ENCODE peak calls at places on chromosomes 4 and X, in six cellular contexts. One of them, this sample, is unnamed.

GRCh38 chr4:78581626-78582025 is 30.1 kb downstream of the ANXA3 start:
- DNase-seq in neural crest cell: no peak
- DNase-seq in heart right ventricle: no peak
- DNase-seq in fibroblast of the aortic adventitia: no peak
- DNase-seq in HFFc6: no peak
- DNase-seq in AG04449: no peak
- DNase-seq in this sample: no peak

GRCh38 chrX:8913665-8914409 is 112.7 kb upstream of the FAM9A start:
- DNase-seq in AG04449: peak; percentile 1
- DNase-seq in HFFc6: peak; percentile 1
- DNase-seq in heart right ventricle: peak; percentile 10
- DNase-seq in neural crest cell: no peak
- DNase-seq in fibroblast of the aortic adventitia: peak; percentile 66
- DNase-seq in this sample: no peak

GRCh38 chr4:157048248-157048647 is 27.7 kb upstream of the GLRB start:
- DNase-seq in fibroblast of the aortic adventitia: peak; percentile 96
- DNase-seq in HFFc6: peak; percentile 41
- DNase-seq in heart right ventricle: no peak
- DNase-seq in neural crest cell: no peak
- DNase-seq in AG04449: peak; percentile 51
- DNase-seq in this sample: peak; percentile 80

GRCh38 chr4:82691431-82691830 is 107.2 kb downstream of the SCD5 start:
- DNase-seq in fibroblast of the aortic adventitia: no peak
- DNase-seq in HFFc6: no peak
- DNase-seq in AG04449: no peak
- DNase-seq in heart right ventricle: no peak
- DNase-seq in neural crest cell: no peak
- DNase-seq in this sample: no peak

GRCh38 chr4:38804654-38805295 is at the start of gene TLR1:
- DNase-seq in HFFc6: peak; percentile 42
- DNase-seq in neural crest cell: no peak
- DNase-seq in fibroblast of the aortic adventitia: peak; percentile 84
- DNase-seq in heart right ventricle: no peak
- DNase-seq in AG04449: peak; percentile 40
- DNase-seq in this sample: peak; percentile 65

GRCh38 chr4:110165382-110166285 is 32.8 kb downstream of the ELOVL6 start:
- DNase-seq in fibroblast of the aortic adventitia: peak; percentile 59
- DNase-seq in heart right ventricle: no peak
- DNase-seq in AG04449: no peak
- DNase-seq in neural crest cell: no peak
- DNase-seq in HFFc6: peak; percentile 77
- DNase-seq in this sample: peak; percentile 78

GRCh38 chr4:168483786-168484185 is 3.5 kb upstream of the DDX60L start:
- DNase-seq in fibroblast of the aortic adventitia: peak; percentile 79
- DNase-seq in AG04449: no peak
- DNase-seq in HFFc6: peak; percentile 87
- DNase-seq in neural crest cell: no peak
- DNase-seq in heart right ventricle: no peak
- DNase-seq in this sample: peak; percentile 59

GRCh38 chr4:165834116-165834515 is 38.9 kb upstream of the TLL1 start:
- DNase-seq in neural crest cell: no peak
- DNase-seq in fibroblast of the aortic adventitia: no peak
- DNase-seq in AG04449: no peak
- DNase-seq in heart right ventricle: no peak
- DNase-seq in HFFc6: no peak
- DNase-seq in this sample: no peak

GRCh38 chr4:41203169-41203568 is 11.2 kb downstream of the APBB2 start:
- DNase-seq in heart right ventricle: no peak
- DNase-seq in fibroblast of the aortic adventitia: peak; percentile 65
- DNase-seq in neural crest cell: no peak
- DNase-seq in AG04449: no peak
- DNase-seq in HFFc6: peak; percentile 40
- DNase-seq in this sample: no peak

GRCh38 chr4:37685211-37685725 is 908 bp downstream of the RELL1 start:
- DNase-seq in fibroblast of the aortic adventitia: peak; percentile 67
- DNase-seq in heart right ventricle: no peak
- DNase-seq in AG04449: no peak
- DNase-seq in neural crest cell: no peak
- DNase-seq in HFFc6: peak; percentile 40
- DNase-seq in this sample: peak; percentile 78

GRCh38 chr4:77917075-77917474 is 54.4 kb downstream of the MRPL1 start:
- DNase-seq in heart right ventricle: no peak
- DNase-seq in HFFc6: no peak
- DNase-seq in AG04449: no peak
- DNase-seq in fibroblast of the aortic adventitia: no peak
- DNase-seq in neural crest cell: no peak
- DNase-seq in this sample: no peak

GRCh38 chr4:141124224-141124623 is 9.0 kb downstream of the RNF150 start:
- DNase-seq in fibroblast of the aortic adventitia: no peak
- DNase-seq in heart right ventricle: no peak
- DNase-seq in HFFc6: no peak
- DNase-seq in neural crest cell: no peak
- DNase-seq in AG04449: no peak
- DNase-seq in this sample: no peak

GRCh38 chrX:96140796-96141195 is 543.8 kb upstream of the DIAPH2 start:
- DNase-seq in HFFc6: no peak
- DNase-seq in fibroblast of the aortic adventitia: peak; percentile 0
- DNase-seq in neural crest cell: no peak
- DNase-seq in heart right ventricle: no peak
- DNase-seq in AG04449: no peak
- DNase-seq in this sample: no peak

GRCh38 chrX:134727363-134727762 is 69.1 kb upstream of the PLAC1 start:
- DNase-seq in HFFc6: no peak
- DNase-seq in fibroblast of the aortic adventitia: no peak
- DNase-seq in AG04449: no peak
- DNase-seq in heart right ventricle: no peak
- DNase-seq in neural crest cell: no peak
- DNase-seq in this sample: peak; percentile 35

GRCh38 chr4:43316813-43317212 is 424.3 kb downstream of the GRXCR1 start:
- DNase-seq in neural crest cell: no peak
- DNase-seq in AG04449: no peak
- DNase-seq in HFFc6: no peak
- DNase-seq in fibroblast of the aortic adventitia: peak; percentile 42
- DNase-seq in heart right ventricle: no peak
- DNase-seq in this sample: peak; percentile 33

GRCh38 chr4:150849016-150849415 is 166.1 kb downstream of the LRBA start:
- DNase-seq in AG04449: no peak
- DNase-seq in neural crest cell: no peak
- DNase-seq in fibroblast of the aortic adventitia: no peak
- DNase-seq in HFFc6: no peak
- DNase-seq in heart right ventricle: no peak
- DNase-seq in this sample: no peak

GRCh38 chrX:150199181-150199580 is 163.9 kb upstream of the MAMLD1 start:
- DNase-seq in heart right ventricle: no peak
- DNase-seq in HFFc6: no peak
- DNase-seq in AG04449: no peak
- DNase-seq in fibroblast of the aortic adventitia: no peak
- DNase-seq in neural crest cell: no peak
- DNase-seq in this sample: no peak

GRCh38 chr4:109184421-109184956 is 118.0 kb downstream of the COL25A1 start:
- DNase-seq in HFFc6: no peak
- DNase-seq in heart right ventricle: peak; percentile 21
- DNase-seq in neural crest cell: no peak
- DNase-seq in fibroblast of the aortic adventitia: peak; percentile 2
- DNase-seq in AG04449: no peak
- DNase-seq in this sample: peak; percentile 36

GRCh38 chr4:140617494-140618060 is 48.8 kb upstream of the UCP1 start:
- DNase-seq in HFFc6: no peak
- DNase-seq in neural crest cell: no peak
- DNase-seq in heart right ventricle: no peak
- DNase-seq in AG04449: no peak
- DNase-seq in fibroblast of the aortic adventitia: peak; percentile 8
- DNase-seq in this sample: no peak

GRCh38 chr4:6613676-6614651 is 26.5 kb upstream of the MRFAP1 start:
- DNase-seq in heart right ventricle: no peak
- DNase-seq in HFFc6: no peak
- DNase-seq in fibroblast of the aortic adventitia: no peak
- DNase-seq in AG04449: no peak
- DNase-seq in neural crest cell: no peak
- DNase-seq in this sample: no peak

GRCh38 chr4:5710962-5711478 is at the start of gene EVC:
- DNase-seq in fibroblast of the aortic adventitia: peak; percentile 81
- DNase-seq in neural crest cell: peak; percentile 57
- DNase-seq in heart right ventricle: peak; percentile 84
- DNase-seq in AG04449: no peak
- DNase-seq in HFFc6: peak; percentile 68
- DNase-seq in this sample: peak; percentile 84

GRCh38 chrX:101759000-101759399 is 99.3 kb upstream of the ARMCX2 start:
- DNase-seq in heart right ventricle: no peak
- DNase-seq in neural crest cell: peak; percentile 12
- DNase-seq in AG04449: no peak
- DNase-seq in HFFc6: no peak
- DNase-seq in fibroblast of the aortic adventitia: peak; percentile 51
- DNase-seq in this sample: peak; percentile 4

GRCh38 chrX:133265331-133265730 is 47.2 kb upstream of the TFDP3 start:
- DNase-seq in neural crest cell: peak; percentile 64
- DNase-seq in heart right ventricle: no peak
- DNase-seq in fibroblast of the aortic adventitia: no peak
- DNase-seq in HFFc6: no peak
- DNase-seq in AG04449: no peak
- DNase-seq in this sample: no peak

GRCh38 chr4:6783111-6783981 is 819 bp downstream of the KIAA0232 start:
- DNase-seq in heart right ventricle: peak; percentile 92
- DNase-seq in neural crest cell: peak; percentile 89
- DNase-seq in HFFc6: peak; percentile 82
- DNase-seq in AG04449: no peak
- DNase-seq in fibroblast of the aortic adventitia: peak; percentile 79
- DNase-seq in this sample: peak; percentile 96

GRCh38 chr4:152734015-152734698 is 45.4 kb downstream of the TIGD4 start:
- DNase-seq in HFFc6: no peak
- DNase-seq in neural crest cell: no peak
- DNase-seq in heart right ventricle: no peak
- DNase-seq in fibroblast of the aortic adventitia: no peak
- DNase-seq in AG04449: no peak
- DNase-seq in this sample: no peak

GRCh38 chr4:1290165-1290977 is 680 bp downstream of the MAEA start:
- DNase-seq in fibroblast of the aortic adventitia: no peak
- DNase-seq in heart right ventricle: no peak
- DNase-seq in AG04449: no peak
- DNase-seq in HFFc6: peak; percentile 17
- DNase-seq in neural crest cell: no peak
- DNase-seq in this sample: no peak

GRCh38 chr4:122305853-122306252 is 73.0 kb upstream of the ADAD1 start:
- DNase-seq in neural crest cell: no peak
- DNase-seq in fibroblast of the aortic adventitia: no peak
- DNase-seq in AG04449: no peak
- DNase-seq in HFFc6: no peak
- DNase-seq in heart right ventricle: no peak
- DNase-seq in this sample: no peak

GRCh38 chr4:122313001-122313400 is 65.8 kb upstream of the ADAD1 start:
- DNase-seq in HFFc6: no peak
- DNase-seq in fibroblast of the aortic adventitia: peak; percentile 23
- DNase-seq in AG04449: no peak
- DNase-seq in neural crest cell: no peak
- DNase-seq in heart right ventricle: no peak
- DNase-seq in this sample: no peak

DNA sequence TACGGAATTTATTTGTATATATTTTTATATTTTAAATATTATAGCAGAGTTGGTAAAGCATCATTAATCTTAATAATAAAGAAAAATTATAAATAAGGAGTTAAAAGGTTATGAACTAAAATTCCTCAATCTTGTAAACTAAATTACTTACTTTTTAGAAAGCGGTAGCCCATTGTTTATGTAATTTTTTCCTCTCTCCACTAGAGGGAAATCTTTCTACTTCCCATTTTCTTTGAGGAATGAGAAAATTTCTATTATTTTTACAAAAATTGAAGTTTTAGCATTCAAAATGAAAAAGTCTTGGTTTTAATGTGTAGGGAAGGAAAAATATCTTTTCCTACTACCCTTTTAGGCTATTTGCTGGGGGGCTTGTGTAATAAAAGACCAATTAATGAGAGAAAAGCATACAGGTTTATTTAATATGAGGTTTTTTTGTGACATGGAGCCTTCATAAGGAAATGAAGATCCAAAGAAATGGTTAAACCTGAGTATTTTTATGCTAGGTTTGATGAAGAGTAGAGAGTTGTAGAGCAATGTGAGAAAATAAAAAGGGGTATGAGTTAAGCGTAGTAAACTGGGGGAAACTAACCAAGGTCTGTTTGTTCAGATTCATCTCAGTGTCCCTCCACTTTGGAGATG is 68.7 kb upstream of the ADAD1 start:
- DNase-seq in neural crest cell: no peak
- DNase-seq in heart right ventricle: no peak
- DNase-seq in AG04449: no peak
- DNase-seq in fibroblast of the aortic adventitia: peak; percentile 35
- DNase-seq in HFFc6: peak; percentile 3
- DNase-seq in this sample: peak; percentile 25
- TF ChIP-seq CTCF in neural crest cell: peak; percentile 73
- TF ChIP-seq CTCF in heart right ventricle: no peak
- TF ChIP-seq CTCF in AG04449: peak; percentile 9
- TF ChIP-seq CTCF in fibroblast of the aortic adventitia: peak; percentile 61
- TF ChIP-seq CTCF in HFFc6: peak; percentile 84
- TF ChIP-seq CTCF in this sample: peak; percentile 38

GRCh38 chrX:71053217-71053621 is 14.9 kb downstream of the SNX12 start:
- DNase-seq in AG04449: no peak
- DNase-seq in HFFc6: no peak
- DNase-seq in neural crest cell: no peak
- DNase-seq in heart right ventricle: no peak
- DNase-seq in fibroblast of the aortic adventitia: no peak
- DNase-seq in this sample: peak; percentile 7
- TF ChIP-seq CTCF in AG04449: no peak
- TF ChIP-seq CTCF in HFFc6: no peak
- TF ChIP-seq CTCF in neural crest cell: no peak
- TF ChIP-seq CTCF in heart right ventricle: no peak
- TF ChIP-seq CTCF in fibroblast of the aortic adventitia: no peak
- TF ChIP-seq CTCF in this sample: no peak

DNA sequence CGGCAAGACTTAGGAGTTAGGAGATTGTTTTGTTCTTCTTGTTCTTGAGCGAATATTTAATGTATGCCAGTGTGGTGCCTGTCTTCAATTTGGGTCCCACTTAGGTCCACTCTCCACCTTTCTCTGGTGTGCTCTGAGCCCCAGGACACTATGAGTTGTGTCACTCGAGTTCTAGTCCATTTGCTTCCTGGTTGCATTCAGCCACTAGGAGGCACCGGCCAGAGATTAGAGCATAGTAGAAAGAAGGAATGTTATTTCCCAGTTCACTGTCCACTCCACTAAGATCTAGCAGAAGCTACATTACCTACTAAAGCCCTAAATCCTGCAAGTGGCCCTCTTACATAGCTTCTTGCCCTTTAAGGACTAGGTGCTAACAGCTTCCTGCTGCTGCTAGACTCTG is 326.9 kb downstream of the NAF1 start:
- DNase-seq in AG04449: no peak
- DNase-seq in HFFc6: no peak
- DNase-seq in neural crest cell: no peak
- DNase-seq in heart right ventricle: no peak
- DNase-seq in fibroblast of the aortic adventitia: no peak
- DNase-seq in this sample: no peak
- TF ChIP-seq CTCF in AG04449: no peak
- TF ChIP-seq CTCF in HFFc6: no peak
- TF ChIP-seq CTCF in neural crest cell: peak; percentile 22
- TF ChIP-seq CTCF in heart right ventricle: no peak
- TF ChIP-seq CTCF in fibroblast of the aortic adventitia: no peak
- TF ChIP-seq CTCF in this sample: no peak

DNA sequence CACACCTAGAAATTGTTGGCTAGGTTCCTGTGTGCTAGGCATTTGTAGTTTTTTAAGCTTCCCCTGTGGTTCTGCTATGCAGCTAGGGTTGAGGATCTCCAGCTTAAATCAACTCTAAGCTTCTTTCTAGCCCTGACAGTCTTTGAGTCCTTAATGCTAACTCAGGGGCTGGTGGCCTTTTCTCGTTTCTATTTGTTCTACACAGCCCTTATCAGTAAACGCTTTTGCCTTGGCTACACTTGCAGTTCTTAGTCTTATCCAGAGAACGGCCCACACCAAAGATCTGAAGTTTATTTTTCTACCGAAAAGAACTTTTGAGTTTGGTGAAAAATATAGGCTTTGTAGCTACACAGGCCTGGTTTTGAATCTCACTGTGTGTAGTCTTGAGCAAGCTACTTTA is 212.0 kb downstream of the DHX15 start:
- DNase-seq in neural crest cell: no peak
- DNase-seq in AG04449: no peak
- DNase-seq in fibroblast of the aortic adventitia: no peak
- DNase-seq in HFFc6: no peak
- DNase-seq in heart right ventricle: no peak
- DNase-seq in this sample: no peak
- TF ChIP-seq CTCF in neural crest cell: no peak
- TF ChIP-seq CTCF in AG04449: no peak
- TF ChIP-seq CTCF in fibroblast of the aortic adventitia: no peak
- TF ChIP-seq CTCF in HFFc6: no peak
- TF ChIP-seq CTCF in heart right ventricle: no peak
- TF ChIP-seq CTCF in this sample: no peak

This sample was measured in foreskin fibroblast.